ENCODE peak calls at places on chromosomes 11 and 22, in six cellular contexts. L is spleen, D is PC-3, M is stomach, H is pancreas, K is thoracic aorta. N is an unnamed sample. For H3K36me3, the result is how much of the 10 kb centered on the place peaks cover.

GRCh38 chr11:3021125-3021524 is 29.0 kb upstream of the NAP1L4 start:
- DNase-seq in D (peak), K (no peak), H (no peak), M (peak), L (no peak), N (no peak)

GRCh38 chr11:16195659-16196058 is 160.7 kb downstream of the SOX6 start:
- DNase-seq in M (no peak), H (no peak), D (peak), L (no peak), K (no peak), N (no peak)

GRCh38 chr11:45884596-45885185 is 760 bp upstream of the MAPK8IP1 start:
- DNase-seq in M (no peak), L (no peak), K (no peak), D (no peak), H (no peak), N (no peak)

GRCh38 chr11:124762077-124762623 is at the start of gene ESAM:
- DNase-seq in H (peak), D (peak), M (peak), L (peak), K (no peak), N (peak)

GRCh38 chr11:114348200-114349191 is 51.8 kb downstream of the C11orf71 start:
- DNase-seq in H (no peak), D (peak), L (no peak), M (peak), K (no peak), N (no peak)

GRCh38 chr11:108587109-108587508 is 6.5 kb downstream of the EXPH5 start:
- DNase-seq in L (no peak), M (no peak), K (no peak), H (no peak), D (no peak), N (peak)

GRCh38 chr11:76369406-76369805 is 11.5 kb downstream of the THAP12 start:
- DNase-seq in M (peak), H (peak), L (no peak), D (no peak), K (no peak), N (no peak)

GRCh38 chr11:2522636-2523255 is 77.9 kb downstream of the KCNQ1 start:
- DNase-seq in D (no peak), H (peak), M (peak), K (no peak), L (peak), N (no peak)

GRCh38 chr22:23055448-23056179 is 14.7 kb upstream of the GNAZ start:
- DNase-seq in H (no peak), K (no peak), D (no peak), L (peak), M (no peak), N (no peak)

GRCh38 chr11:74288161-74288560 is 23.3 kb downstream of the P4HA3 start:
- DNase-seq in H (no peak), M (no peak), D (peak), K (peak), L (no peak), N (no peak)

DNA sequence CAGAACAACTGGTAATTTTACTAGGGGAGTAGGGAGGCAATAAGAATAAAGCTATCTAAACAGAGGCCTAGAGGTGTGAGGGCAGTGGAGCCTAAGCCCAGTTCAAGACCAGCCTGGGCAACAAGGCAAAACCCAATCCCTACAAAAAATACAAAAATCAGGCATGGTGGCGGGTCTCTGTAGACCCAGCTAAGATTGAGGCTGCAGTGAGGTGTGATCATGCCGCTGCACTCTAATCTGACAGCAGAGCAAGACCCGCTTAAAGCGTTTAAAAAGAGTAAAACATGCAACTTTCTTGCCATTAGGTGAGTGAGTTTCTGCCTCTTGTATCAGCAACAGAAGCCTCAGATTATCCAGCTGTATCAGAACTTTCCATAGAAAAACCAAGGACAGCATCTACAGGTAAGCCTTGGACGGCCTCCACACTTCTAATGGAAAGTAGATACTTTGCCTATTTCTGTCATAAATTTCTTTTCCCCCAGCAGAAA is 12.1 kb downstream of the TAF1D start:
- DNase-seq in L (no peak), H (no peak), K (no peak), M (no peak), D (no peak), N (no peak)
- H3K36me3 ChIP-seq in L (half or more), H (half or more), K (under half), M (half or more), D (half or more), N (under half)

GRCh38 chr11:43547900-43548381 is 132.6 kb upstream of the HSD17B12 start:
- DNase-seq in D (no peak), M (peak), H (peak), L (no peak), K (no peak), N (no peak)
- H3K4me3 ChIP-seq in D (no peak), M (peak), H (peak), L (no peak), K (peak), N (no peak)

DNA sequence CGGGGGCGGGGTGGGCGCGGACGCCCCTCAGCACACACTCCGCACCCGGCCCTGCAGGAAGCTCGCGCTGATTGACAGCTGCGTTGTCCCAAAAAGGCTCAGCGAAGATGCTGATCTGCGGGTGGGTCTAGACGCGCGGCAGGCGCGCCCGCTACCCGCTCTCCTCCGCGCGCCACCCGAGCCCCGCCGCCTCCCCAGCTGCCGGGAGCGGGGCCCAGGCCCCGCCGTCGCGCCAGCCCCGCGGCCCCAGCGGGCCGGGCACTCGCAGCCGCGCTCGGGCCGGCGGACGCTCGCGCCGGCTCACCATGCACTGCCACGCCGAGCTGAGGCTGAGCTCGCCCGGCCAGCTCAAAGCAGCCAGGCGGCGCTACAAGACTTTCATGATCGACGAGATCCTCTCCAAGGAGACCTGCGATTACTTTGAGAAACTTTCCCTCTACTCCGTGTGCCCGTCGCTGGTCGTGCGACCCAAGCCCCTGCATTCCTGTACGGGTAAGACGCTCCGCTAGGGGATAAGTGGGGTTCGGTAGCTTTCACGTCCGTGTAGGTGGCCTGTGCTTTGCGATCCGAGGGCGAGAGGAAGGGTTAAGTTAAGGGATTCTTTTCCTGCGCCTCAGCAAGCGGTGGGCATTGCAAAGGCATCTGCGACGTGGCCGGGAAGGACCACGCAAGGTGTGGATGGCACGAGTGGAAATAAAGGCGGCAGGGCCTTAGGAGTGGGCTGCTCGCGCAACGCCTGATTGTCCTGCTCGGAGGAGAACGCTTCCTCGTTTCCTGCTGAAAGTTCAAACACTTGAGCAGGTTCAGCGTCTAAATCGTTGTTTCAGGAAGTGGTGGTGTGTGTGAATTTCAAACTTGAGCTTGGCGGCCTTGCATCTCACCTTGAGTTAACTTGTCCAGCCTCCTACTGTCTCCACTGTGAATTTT is at the start of gene BARX2:
- DNase-seq in L (no peak), H (peak), D (peak), K (no peak), M (peak), N (peak)
- TF ChIP-seq CTCF in L (no peak), H (no peak), D (peak), K (no peak), M (peak), N (peak)

GRCh38 chr11:66363805-66364535 is 7.6 kb downstream of the SLC29A2 start:
- DNase-seq in L (peak), H (peak), D (peak), M (peak), K (no peak), N (no peak)
- H3K36me3 ChIP-seq in L (under half), H (under half), D (under half), M (under half), K (under half), N (under half)

GRCh38 chr11:83922318-83922717 is 636.2 kb upstream of the CCDC90B start:
- DNase-seq in H (no peak), K (no peak), D (no peak), L (no peak), M (no peak), N (no peak)

GRCh38 chr11:83923961-83924360 is 637.8 kb upstream of the CCDC90B start:
- DNase-seq in K (no peak), D (no peak), L (no peak), H (no peak), M (no peak), N (no peak)

GRCh38 chr11:83921447-83922192 is 635.5 kb upstream of the CCDC90B start:
- DNase-seq in L (no peak), M (no peak), D (no peak), H (no peak), K (no peak), N (no peak)

GRCh38 chr11:83924987-83925542 is 638.9 kb upstream of the CCDC90B start:
- DNase-seq in L (no peak), H (no peak), D (no peak), K (no peak), M (no peak), N (no peak)
- H3K4me3 ChIP-seq in L (no peak), H (no peak), D (no peak), K (no peak), M (no peak), N (no peak)

DNA sequence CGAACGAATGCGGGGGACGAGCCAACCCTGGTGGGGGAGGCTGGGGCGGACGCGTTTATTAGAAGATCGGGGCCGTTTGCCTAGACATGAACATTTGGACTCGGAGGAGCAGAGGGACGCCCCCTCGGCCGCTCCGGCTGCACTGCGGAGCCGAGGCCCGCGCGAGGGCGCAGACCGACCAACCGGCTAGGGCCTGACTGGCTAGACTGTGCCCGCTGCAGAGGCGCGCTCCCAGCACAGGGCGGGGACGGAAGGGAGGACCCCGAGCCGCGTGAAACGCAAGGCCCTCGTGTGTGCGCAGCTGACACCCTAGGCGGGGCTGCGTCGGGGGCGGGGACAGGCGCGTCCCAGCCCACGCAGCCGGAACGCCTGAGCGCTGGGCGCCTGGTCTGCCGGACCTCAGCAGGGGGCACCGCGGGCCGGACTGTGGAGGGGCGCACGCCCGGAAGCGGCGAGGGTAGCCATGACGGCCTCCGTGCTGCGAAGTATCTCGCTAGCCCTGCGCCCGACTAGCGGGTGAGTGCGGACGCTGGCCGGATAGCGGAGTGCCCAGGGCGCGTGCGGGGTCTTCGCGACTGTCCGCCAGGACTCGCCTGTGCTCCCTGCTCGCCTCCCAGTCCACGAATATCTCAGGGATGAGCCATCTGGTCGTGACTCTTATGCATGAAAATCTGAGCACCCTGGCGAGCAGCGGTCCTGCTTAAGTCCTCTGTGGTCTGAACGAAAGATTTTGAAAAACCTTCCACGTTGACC is at the start of gene MRPL40:
- DNase-seq in M (peak), L (peak), H (peak), K (peak), D (peak), N (peak)
- TF ChIP-seq CTCF in M (no peak), L (peak), H (no peak), K (no peak), D (no peak), N (no peak)

DNA sequence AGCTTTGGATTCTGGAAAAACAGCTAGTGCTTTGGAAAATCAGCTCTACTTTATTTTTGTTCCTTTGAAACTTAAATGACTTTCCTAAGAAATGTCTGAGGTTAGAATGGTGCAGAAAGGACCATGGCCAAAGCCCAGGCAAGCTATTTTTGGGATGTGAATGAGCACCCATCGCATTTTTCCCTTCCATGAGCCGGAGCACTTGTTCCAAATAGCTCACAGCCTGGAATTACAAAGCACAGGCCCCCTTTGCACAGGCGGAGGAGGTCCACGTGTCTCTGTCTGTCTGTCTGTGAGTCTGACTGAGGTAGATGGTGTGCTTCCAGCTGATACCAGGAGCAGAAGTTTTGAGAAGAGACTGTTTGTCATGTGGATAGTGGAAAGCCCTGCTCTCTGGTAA is 50.7 kb downstream of the MICAL2 start:
- DNase-seq in K (no peak), M (no peak), H (no peak), D (no peak), L (peak), N (no peak)
- H3K36me3 ChIP-seq in K (under half), M (under half), H (under half), D (under half), L (under half), N (under half)

GRCh38 chr11:507727-508515 is 879 bp upstream of the RNH1 start:
- DNase-seq in L (peak), M (no peak), D (no peak), H (peak), K (no peak), N (no peak)
- H3K4me3 ChIP-seq in L (peak), M (peak), D (peak), H (peak), K (peak), N (peak)

N was measured in GM06990.